ENCODE peak calls at places on chromosome 4, in four cellular contexts. Y, X, D and G are unnamed samples.

GRCh38 chr4:76926841-76927240 is 22.7 kb upstream of the SEPTIN11 start:
- DNase-seq in D (no peak), Y (no peak), X (no peak), G (no peak)

GRCh38 chr4:7513731-7514130 is 79.0 kb upstream of the PSAPL1 start:
- DNase-seq in X (no peak), Y (no peak), D (peak; percentile 7), G (no peak)

GRCh38 chr4:86117781-86118302 is 242.0 kb downstream of the MAPK10 start:
- DNase-seq in X (no peak), D (peak; percentile 94), Y (no peak), G (no peak)

GRCh38 chr4:31307026-31307425 is 586.9 kb downstream of the PCDH7 start:
- DNase-seq in Y (no peak), D (no peak), X (no peak), G (no peak)

GRCh38 chr4:169099775-169100180 is 89.7 kb upstream of the CBR4 start:
- DNase-seq in Y (no peak), D (peak; percentile 76), X (no peak), G (no peak)

GRCh38 chr4:184649971-184650855 is 675 bp downstream of the PRIMPOL start:
- DNase-seq in Y (peak; percentile 27), D (peak; percentile 89), X (peak; percentile 46), G (peak; percentile 57)

GRCh38 chr4:157300678-157301077 is 80.2 kb downstream of the GRIA2 start:
- DNase-seq in X (peak; percentile 42), D (no peak), Y (no peak), G (no peak)

GRCh38 chr4:98564847-98565246 is 93.6 kb downstream of the TSPAN5 start:
- DNase-seq in X (no peak), D (no peak), Y (no peak), G (no peak)

GRCh38 chr4:76232681-76233080 is 18.8 kb upstream of the FAM47E start:
- DNase-seq in X (no peak), D (peak; percentile 16), Y (no peak), G (no peak)

GRCh38 chr4:61992351-61992750 is 792.2 kb downstream of the ADGRL3 start:
- DNase-seq in D (no peak), Y (no peak), X (no peak), G (peak; percentile 56)

GRCh38 chr4:125262079-125262478 is 52.7 kb upstream of the FAT4 start:
- DNase-seq in D (no peak), X (no peak), Y (no peak), G (no peak)

GRCh38 chr4:153004106-153004881 is 68.2 kb downstream of the FHDC1 start:
- DNase-seq in Y (no peak), X (no peak), D (no peak), G (no peak)

GRCh38 chr4:151950993-151951726 is 190.4 kb upstream of the GATB start:
- DNase-seq in D (peak; percentile 37), X (no peak), Y (no peak), G (no peak)

GRCh38 chr4:52250124-52250523 is 199.0 kb downstream of the SPATA18 start:
- DNase-seq in D (peak; percentile 35), X (no peak), Y (peak; percentile 3), G (no peak)

GRCh38 chr4:123600921-123601904 is 204.6 kb downstream of the SPRY1 start:
- DNase-seq in X (no peak), Y (no peak), D (no peak), G (no peak)

GRCh38 chr4:2436301-2436700 is 17.5 kb downstream of the CFAP99 start:
- DNase-seq in Y (no peak), X (no peak), D (peak; percentile 76), G (no peak)

GRCh38 chr4:168882650-168883233 is 127.3 kb downstream of the CBR4 start:
- DNase-seq in D (peak; percentile 68), Y (no peak), X (no peak), G (no peak)

GRCh38 chr4:143512978-143513313 is 556 bp upstream of the SMARCA5 start:
- DNase-seq in Y (no peak), X (no peak), D (no peak), G (no peak)

GRCh38 chr4:38161208-38162113 is 201.3 kb downstream of the PTTG2 start:
- DNase-seq in X (no peak), Y (no peak), D (peak; percentile 65), G (no peak)

GRCh38 chr4:56051710-56052075 is 102.9 kb downstream of the CEP135 start:
- DNase-seq in Y (no peak), X (no peak), D (no peak), G (no peak)

GRCh38 chr4:56052966-56053365 is 104.2 kb downstream of the CEP135 start:
- DNase-seq in Y (no peak), D (no peak), X (no peak), G (no peak)

GRCh38 chr4:56060021-56060420 is 111.3 kb downstream of the CEP135 start:
- DNase-seq in D (no peak), X (no peak), Y (no peak), G (no peak)

GRCh38 chr4:56055027-56055976 is 106.6 kb downstream of the CEP135 start:
- DNase-seq in X (no peak), Y (no peak), D (no peak), G (peak; percentile 27)

GRCh38 chr4:56055991-56056390 is 107.2 kb downstream of the CEP135 start:
- DNase-seq in D (no peak), Y (no peak), X (no peak), G (no peak)
- TF ChIP-seq EZH2phosphoT487 in D (no peak), Y (no peak), X (no peak), G (no peak)

DNA sequence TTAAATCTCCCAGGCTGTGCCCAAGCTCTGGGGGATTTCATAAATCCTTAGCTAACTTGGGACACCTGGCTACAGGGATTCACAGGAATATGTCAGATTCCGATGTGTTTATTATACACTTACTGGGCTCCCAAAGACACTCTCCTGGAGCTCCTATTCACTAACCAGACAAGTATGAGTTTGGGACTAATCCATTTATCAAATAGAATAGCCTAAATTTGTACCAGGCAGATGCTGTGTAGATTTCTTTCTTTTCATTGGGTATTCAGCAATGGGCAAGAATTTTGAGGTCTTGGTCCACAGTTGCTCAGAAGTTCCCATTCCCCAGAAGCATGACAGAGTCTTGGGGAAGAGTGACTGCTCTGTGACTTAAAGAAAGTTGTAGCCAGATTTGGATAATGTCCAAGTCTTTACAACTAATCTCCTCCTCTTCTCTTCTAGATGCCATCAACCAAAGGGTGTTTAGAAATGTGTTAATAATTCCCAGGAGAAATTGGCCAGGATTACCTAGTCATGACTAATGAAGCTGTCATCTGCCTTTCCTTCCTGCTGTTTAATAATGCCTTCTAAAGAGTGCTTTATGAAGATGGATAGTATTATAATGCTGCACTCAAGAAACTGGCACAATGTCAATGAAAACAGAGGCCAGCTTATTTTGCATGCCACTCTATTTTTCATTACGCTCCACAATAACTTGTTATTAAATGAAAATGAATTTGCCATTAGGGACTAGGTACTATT is 120.9 kb downstream of the CHIC2 start:
- DNase-seq in Y (no peak), X (no peak), D (peak; percentile 85), G (no peak)
- TF ChIP-seq EZH2phosphoT487 in Y (no peak), X (no peak), D (peak; percentile 97), G (no peak)

DNA sequence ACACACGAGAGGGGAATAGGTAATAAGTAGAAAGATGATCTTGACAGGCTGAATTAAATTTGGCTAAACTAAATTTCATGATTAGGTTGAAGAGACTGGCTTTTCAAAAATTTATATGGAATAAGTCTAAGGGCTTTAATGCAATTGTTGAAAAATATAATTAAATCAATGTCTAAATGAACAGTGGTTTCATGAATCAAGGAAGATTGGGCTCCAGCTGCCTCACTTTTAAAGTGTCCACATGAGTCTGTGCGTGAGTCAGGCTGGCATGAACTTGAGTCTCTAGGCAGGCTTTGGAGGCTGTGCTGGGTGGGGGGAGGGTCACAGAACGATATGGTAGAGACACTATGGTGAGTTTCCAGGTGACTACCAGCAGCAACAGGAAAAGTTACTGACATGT is 111.9 kb downstream of the SORBS2 start:
- DNase-seq in Y (no peak), D (peak; percentile 8), X (no peak), G (no peak)
- TF ChIP-seq EZH2phosphoT487 in Y (no peak), D (no peak), X (no peak), G (no peak)

DNA sequence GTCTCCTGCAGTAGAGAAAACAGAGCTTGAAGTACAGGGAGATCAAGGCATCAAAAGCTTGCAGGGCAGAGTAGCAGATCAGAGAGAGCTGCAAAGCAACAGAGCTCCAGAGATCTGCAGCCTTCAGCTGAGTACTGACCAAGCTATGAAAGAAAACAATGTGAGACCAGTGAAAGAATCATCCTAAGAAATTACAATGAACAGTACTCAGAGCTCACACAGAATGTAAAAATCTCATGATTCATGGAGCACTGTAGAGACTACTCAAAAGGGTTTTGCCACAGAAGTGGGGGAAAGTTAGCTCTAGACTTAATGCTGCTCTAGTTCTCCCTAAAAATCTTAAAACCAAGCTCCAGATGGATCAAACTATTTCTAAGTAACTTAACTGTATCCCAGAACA is 80.0 kb upstream of the MAB21L2 start:
- DNase-seq in D (peak; percentile 51), Y (no peak), X (no peak), G (no peak)
- TF ChIP-seq EZH2phosphoT487 in D (no peak), Y (no peak), X (no peak), G (no peak)

DNA sequence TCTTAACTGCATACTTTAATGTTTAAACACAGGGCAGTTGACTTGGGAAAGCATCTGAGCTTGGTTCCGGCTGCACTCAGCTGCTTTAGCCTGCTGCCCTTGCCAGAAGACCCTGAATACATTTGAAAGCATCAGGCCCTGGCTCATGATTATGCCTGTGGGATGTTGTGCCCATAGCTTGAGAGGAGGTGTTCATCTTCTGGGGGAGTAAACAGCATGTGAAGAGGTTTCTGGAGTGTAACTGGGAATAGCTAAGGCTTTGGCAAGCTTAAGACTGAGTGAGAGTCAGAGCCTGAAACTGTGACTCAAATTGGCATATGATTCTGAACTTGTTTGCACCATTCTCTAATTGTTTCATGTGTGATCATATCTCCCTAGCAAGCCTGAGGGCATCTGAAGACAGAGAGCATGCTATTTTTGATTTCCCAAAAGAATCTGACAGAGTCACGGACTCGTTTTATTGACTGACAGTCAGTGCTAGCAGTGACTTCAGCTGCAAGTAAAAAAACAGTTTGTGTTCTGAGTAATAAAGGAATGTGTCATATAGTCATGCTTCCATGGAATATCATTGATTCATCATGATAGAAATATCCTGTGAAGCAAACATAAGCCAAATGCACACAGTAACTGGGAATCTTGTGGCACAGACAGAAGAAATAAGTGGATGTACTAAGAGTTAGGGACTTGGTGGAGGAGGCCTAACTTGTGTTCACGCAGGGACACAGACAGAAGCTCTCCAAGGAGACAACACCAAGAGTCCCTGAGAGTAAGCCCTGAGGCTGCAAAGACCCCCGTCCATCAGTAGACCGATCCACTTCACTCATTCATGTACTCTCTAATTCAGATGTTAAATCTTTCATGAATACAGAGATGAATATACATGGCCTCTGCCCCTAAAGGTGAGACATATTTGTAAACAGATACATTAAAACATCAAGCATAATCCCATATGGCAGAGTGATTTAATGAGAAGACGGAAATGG is 100.7 kb downstream of the SYNPO2 start:
- DNase-seq in Y (no peak), D (peak; percentile 96), X (no peak), G (no peak)
- TF ChIP-seq EZH2phosphoT487 in Y (no peak), D (no peak), X (no peak), G (no peak)